ENCODE peak calls at places on chromosomes 11 and 22, in eight cellular contexts. One of them, this sample, is unnamed.

GRCh38 chr11:87292598-87292997 is 254.9 kb downstream of the TMEM135 start:
- DNase-seq in sigmoid colon: no peak
- DNase-seq in endodermal cell: no peak
- DNase-seq in SK-N-SH: no peak
- DNase-seq in epithelial cell of esophagus: no peak
- DNase-seq in uterus: no peak
- DNase-seq in transverse colon: no peak
- DNase-seq in coronary artery: no peak
- DNase-seq in this sample: no peak

GRCh38 chr11:62508336-62509058 is 38.1 kb downstream of the AHNAK start:
- DNase-seq in transverse colon: peak
- DNase-seq in coronary artery: peak
- DNase-seq in endodermal cell: peak
- DNase-seq in uterus: peak
- DNase-seq in sigmoid colon: peak
- DNase-seq in epithelial cell of esophagus: peak
- DNase-seq in SK-N-SH: peak
- DNase-seq in this sample: peak

GRCh38 chr11:122207505-122207904 is 91.5 kb upstream of the BLID start:
- DNase-seq in transverse colon: no peak
- DNase-seq in epithelial cell of esophagus: no peak
- DNase-seq in coronary artery: no peak
- DNase-seq in sigmoid colon: peak
- DNase-seq in SK-N-SH: no peak
- DNase-seq in endodermal cell: no peak
- DNase-seq in uterus: peak
- DNase-seq in this sample: no peak

GRCh38 chr11:105449100-105449734 is 160.7 kb upstream of the GRIA4 start:
- DNase-seq in transverse colon: no peak
- DNase-seq in sigmoid colon: no peak
- DNase-seq in SK-N-SH: no peak
- DNase-seq in coronary artery: no peak
- DNase-seq in uterus: no peak
- DNase-seq in endodermal cell: peak
- DNase-seq in epithelial cell of esophagus: no peak
- DNase-seq in this sample: no peak

GRCh38 chr11:58575377-58576020 is at the start of gene LPXN:
- DNase-seq in transverse colon: peak
- DNase-seq in coronary artery: no peak
- DNase-seq in epithelial cell of esophagus: peak
- DNase-seq in sigmoid colon: no peak
- DNase-seq in SK-N-SH: no peak
- DNase-seq in endodermal cell: no peak
- DNase-seq in uterus: no peak
- DNase-seq in this sample: no peak

GRCh38 chr11:210122-210802 is 2.8 kb downstream of the RIC8A start:
- DNase-seq in coronary artery: no peak
- DNase-seq in uterus: peak
- DNase-seq in transverse colon: no peak
- DNase-seq in sigmoid colon: peak
- DNase-seq in SK-N-SH: no peak
- DNase-seq in endodermal cell: no peak
- DNase-seq in epithelial cell of esophagus: peak
- DNase-seq in this sample: no peak

GRCh38 chr11:13098067-13098466 is 89.0 kb downstream of the RASSF10 start:
- DNase-seq in epithelial cell of esophagus: peak
- DNase-seq in uterus: no peak
- DNase-seq in endodermal cell: no peak
- DNase-seq in SK-N-SH: no peak
- DNase-seq in coronary artery: no peak
- DNase-seq in transverse colon: no peak
- DNase-seq in sigmoid colon: no peak
- DNase-seq in this sample: no peak

GRCh38 chr11:93740802-93741093 is 547 bp downstream of the TAF1D start:
- DNase-seq in SK-N-SH: peak
- DNase-seq in sigmoid colon: peak
- DNase-seq in uterus: peak
- DNase-seq in epithelial cell of esophagus: peak
- DNase-seq in transverse colon: peak
- DNase-seq in coronary artery: peak
- DNase-seq in endodermal cell: peak
- DNase-seq in this sample: peak

GRCh38 chr11:33808228-33808828 is 34.0 kb upstream of the FBXO3 start:
- DNase-seq in uterus: peak
- DNase-seq in endodermal cell: peak
- DNase-seq in transverse colon: peak
- DNase-seq in SK-N-SH: peak
- DNase-seq in coronary artery: peak
- DNase-seq in epithelial cell of esophagus: peak
- DNase-seq in sigmoid colon: peak
- DNase-seq in this sample: peak

GRCh38 chr11:62757846-62758788 is 3.3 kb upstream of the POLR2G start:
- DNase-seq in SK-N-SH: no peak
- DNase-seq in transverse colon: no peak
- DNase-seq in sigmoid colon: no peak
- DNase-seq in uterus: no peak
- DNase-seq in epithelial cell of esophagus: no peak
- DNase-seq in endodermal cell: peak
- DNase-seq in coronary artery: no peak
- DNase-seq in this sample: no peak

GRCh38 chr11:68598816-68599653 is 85.3 kb upstream of the GAL start:
- DNase-seq in SK-N-SH: no peak
- DNase-seq in epithelial cell of esophagus: no peak
- DNase-seq in endodermal cell: no peak
- DNase-seq in transverse colon: no peak
- DNase-seq in uterus: no peak
- DNase-seq in coronary artery: no peak
- DNase-seq in sigmoid colon: no peak
- DNase-seq in this sample: no peak

GRCh38 chr11:75325713-75326438 is 25.6 kb downstream of the ARRB1 start:
- DNase-seq in SK-N-SH: no peak
- DNase-seq in coronary artery: no peak
- DNase-seq in transverse colon: no peak
- DNase-seq in epithelial cell of esophagus: peak
- DNase-seq in sigmoid colon: peak
- DNase-seq in endodermal cell: no peak
- DNase-seq in uterus: peak
- DNase-seq in this sample: peak

GRCh38 chr11:108858624-108859023 is 193.8 kb downstream of the DDX10 start:
- DNase-seq in epithelial cell of esophagus: no peak
- DNase-seq in sigmoid colon: no peak
- DNase-seq in SK-N-SH: no peak
- DNase-seq in transverse colon: no peak
- DNase-seq in uterus: no peak
- DNase-seq in endodermal cell: no peak
- DNase-seq in coronary artery: no peak
- DNase-seq in this sample: no peak

GRCh38 chr11:72203163-72203562 is 11.2 kb downstream of the FOLR1 start:
- DNase-seq in SK-N-SH: no peak
- DNase-seq in sigmoid colon: no peak
- DNase-seq in coronary artery: peak
- DNase-seq in transverse colon: no peak
- DNase-seq in endodermal cell: peak
- DNase-seq in uterus: no peak
- DNase-seq in epithelial cell of esophagus: peak
- DNase-seq in this sample: no peak

GRCh38 chr11:87451400-87451799 is 413.7 kb downstream of the TMEM135 start:
- DNase-seq in epithelial cell of esophagus: no peak
- DNase-seq in transverse colon: no peak
- DNase-seq in uterus: no peak
- DNase-seq in coronary artery: no peak
- DNase-seq in endodermal cell: no peak
- DNase-seq in sigmoid colon: no peak
- DNase-seq in SK-N-SH: no peak
- DNase-seq in this sample: no peak

GRCh38 chr11:14642453-14642852 is 1.2 kb upstream of the PDE3B start:
- DNase-seq in epithelial cell of esophagus: no peak
- DNase-seq in SK-N-SH: no peak
- DNase-seq in transverse colon: no peak
- DNase-seq in coronary artery: no peak
- DNase-seq in uterus: no peak
- DNase-seq in sigmoid colon: no peak
- DNase-seq in endodermal cell: no peak
- DNase-seq in this sample: no peak

GRCh38 chr11:14644396-14645246 is 1.0 kb downstream of the PDE3B start:
- DNase-seq in epithelial cell of esophagus: peak
- DNase-seq in uterus: no peak
- DNase-seq in SK-N-SH: peak
- DNase-seq in sigmoid colon: peak
- DNase-seq in transverse colon: peak
- DNase-seq in endodermal cell: peak
- DNase-seq in coronary artery: peak
- DNase-seq in this sample: no peak

GRCh38 chr11:14642873-14643696 is 519 bp upstream of the PDE3B start:
- DNase-seq in SK-N-SH: no peak
- DNase-seq in transverse colon: peak
- DNase-seq in sigmoid colon: peak
- DNase-seq in uterus: no peak
- DNase-seq in endodermal cell: peak
- DNase-seq in coronary artery: peak
- DNase-seq in epithelial cell of esophagus: no peak
- DNase-seq in this sample: no peak

GRCh38 chr11:14645247-14645912 is 1.8 kb downstream of the PDE3B start:
- DNase-seq in sigmoid colon: no peak
- DNase-seq in endodermal cell: no peak
- DNase-seq in epithelial cell of esophagus: peak
- DNase-seq in transverse colon: no peak
- DNase-seq in coronary artery: no peak
- DNase-seq in SK-N-SH: peak
- DNase-seq in uterus: no peak
- DNase-seq in this sample: no peak

GRCh38 chr11:14643697-14644395 is at the start of gene PDE3B:
- DNase-seq in transverse colon: peak
- DNase-seq in epithelial cell of esophagus: peak
- DNase-seq in SK-N-SH: peak
- DNase-seq in sigmoid colon: peak
- DNase-seq in coronary artery: peak
- DNase-seq in endodermal cell: peak
- DNase-seq in uterus: peak
- DNase-seq in this sample: no peak
- TF ChIP-seq CTCF in transverse colon: peak
- TF ChIP-seq CTCF in epithelial cell of esophagus: no peak
- TF ChIP-seq CTCF in SK-N-SH: no peak
- TF ChIP-seq CTCF in sigmoid colon: no peak
- TF ChIP-seq CTCF in coronary artery: no peak
- TF ChIP-seq CTCF in endodermal cell: no peak
- TF ChIP-seq CTCF in uterus: no peak
- TF ChIP-seq CTCF in this sample: peak

GRCh38 chr22:19721486-19722172 is 1.7 kb upstream of the GP1BB start:
- DNase-seq in uterus: no peak
- DNase-seq in transverse colon: no peak
- DNase-seq in SK-N-SH: no peak
- DNase-seq in sigmoid colon: no peak
- DNase-seq in coronary artery: no peak
- DNase-seq in endodermal cell: no peak
- DNase-seq in epithelial cell of esophagus: no peak
- DNase-seq in this sample: no peak
- H3K4me3 ChIP-seq in uterus: no peak
- H3K4me3 ChIP-seq in transverse colon: no peak
- H3K4me3 ChIP-seq in SK-N-SH: no peak
- H3K4me3 ChIP-seq in sigmoid colon: no peak
- H3K4me3 ChIP-seq in coronary artery: no peak
- H3K4me3 ChIP-seq in endodermal cell: no peak
- H3K4me3 ChIP-seq in epithelial cell of esophagus: no peak
- H3K4me3 ChIP-seq in this sample: no peak

GRCh38 chr22:45312415-45312814 is 2.7 kb downstream of the FAM118A start:
- DNase-seq in sigmoid colon: no peak
- DNase-seq in transverse colon: no peak
- DNase-seq in coronary artery: no peak
- DNase-seq in SK-N-SH: no peak
- DNase-seq in uterus: no peak
- DNase-seq in endodermal cell: no peak
- DNase-seq in epithelial cell of esophagus: no peak
- DNase-seq in this sample: no peak

GRCh38 chr22:45308624-45309421 is 911 bp upstream of the FAM118A start:
- DNase-seq in endodermal cell: peak
- DNase-seq in sigmoid colon: no peak
- DNase-seq in uterus: no peak
- DNase-seq in coronary artery: no peak
- DNase-seq in epithelial cell of esophagus: no peak
- DNase-seq in SK-N-SH: no peak
- DNase-seq in transverse colon: peak
- DNase-seq in this sample: no peak

GRCh38 chr22:45311033-45311531 is 1.3 kb downstream of the FAM118A start:
- DNase-seq in uterus: no peak
- DNase-seq in sigmoid colon: no peak
- DNase-seq in transverse colon: no peak
- DNase-seq in coronary artery: no peak
- DNase-seq in endodermal cell: no peak
- DNase-seq in epithelial cell of esophagus: no peak
- DNase-seq in SK-N-SH: no peak
- DNase-seq in this sample: no peak

GRCh38 chr22:45310331-45311032 is 748 bp downstream of the FAM118A start:
- DNase-seq in transverse colon: no peak
- DNase-seq in coronary artery: no peak
- DNase-seq in epithelial cell of esophagus: no peak
- DNase-seq in endodermal cell: peak
- DNase-seq in SK-N-SH: no peak
- DNase-seq in uterus: peak
- DNase-seq in sigmoid colon: peak
- DNase-seq in this sample: no peak

DNA sequence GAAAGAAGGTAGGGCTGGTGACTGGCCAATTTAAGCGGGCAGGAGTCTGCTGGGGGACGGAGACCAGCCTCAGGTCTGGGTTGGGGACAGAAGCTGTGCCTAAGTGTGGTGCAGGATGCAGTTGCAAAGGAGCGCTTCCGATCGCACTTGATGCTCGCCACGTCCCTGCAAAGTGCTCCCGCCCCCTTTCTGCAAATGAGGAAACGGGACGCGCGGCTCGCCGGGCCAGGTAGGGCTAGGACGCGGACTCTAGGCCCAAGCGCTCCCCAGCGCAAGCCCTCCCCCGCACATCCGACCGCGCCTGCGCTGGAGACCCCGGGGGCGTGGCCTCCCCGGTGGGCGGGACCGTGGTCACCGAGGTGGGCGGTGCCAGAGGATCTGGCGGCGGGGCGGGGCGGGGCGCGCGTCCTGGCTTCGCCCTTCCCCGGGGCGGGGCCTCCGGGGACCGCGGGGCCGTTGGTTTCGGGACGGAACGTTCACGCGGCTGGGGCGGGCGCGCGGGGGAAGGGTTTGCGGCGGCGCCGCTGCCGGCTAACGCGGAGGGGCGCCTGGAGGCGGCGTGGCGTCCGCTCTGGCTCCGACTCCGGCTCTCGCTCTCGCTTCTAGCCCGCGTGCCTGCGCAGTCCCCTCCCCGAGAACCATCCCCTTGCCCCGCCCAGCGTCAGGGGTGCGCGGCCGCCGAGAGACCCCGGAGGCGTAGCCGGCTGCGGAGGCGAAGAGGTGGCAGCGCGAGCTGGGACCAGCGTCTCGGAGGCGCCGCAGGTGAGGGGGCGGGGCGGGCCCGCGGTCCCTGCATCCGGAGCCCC is at the start of gene FAM118A:
- DNase-seq in transverse colon: peak
- DNase-seq in epithelial cell of esophagus: peak
- DNase-seq in endodermal cell: peak
- DNase-seq in sigmoid colon: peak
- DNase-seq in coronary artery: peak
- DNase-seq in uterus: peak
- DNase-seq in SK-N-SH: peak
- DNase-seq in this sample: peak
- TF ChIP-seq CTCF in transverse colon: no peak
- TF ChIP-seq CTCF in epithelial cell of esophagus: no peak
- TF ChIP-seq CTCF in endodermal cell: no peak
- TF ChIP-seq CTCF in sigmoid colon: no peak
- TF ChIP-seq CTCF in coronary artery: no peak
- TF ChIP-seq CTCF in uterus: no peak
- TF ChIP-seq CTCF in SK-N-SH: no peak
- TF ChIP-seq CTCF in this sample: no peak

GRCh38 chr11:126354631-126355323 is 709 bp upstream of the ST3GAL4 start:
- DNase-seq in sigmoid colon: peak
- DNase-seq in transverse colon: no peak
- DNase-seq in endodermal cell: no peak
- DNase-seq in uterus: no peak
- DNase-seq in SK-N-SH: no peak
- DNase-seq in coronary artery: no peak
- DNase-seq in epithelial cell of esophagus: no peak
- DNase-seq in this sample: no peak
- H3K4me3 ChIP-seq in sigmoid colon: peak
- H3K4me3 ChIP-seq in transverse colon: peak
- H3K4me3 ChIP-seq in endodermal cell: peak
- H3K4me3 ChIP-seq in uterus: peak
- H3K4me3 ChIP-seq in SK-N-SH: peak
- H3K4me3 ChIP-seq in coronary artery: peak
- H3K4me3 ChIP-seq in epithelial cell of esophagus: peak
- H3K4me3 ChIP-seq in this sample: peak